ENCODE peak calls at places on chromosomes 3 and 15, in five cellular contexts. R is sigmoid colon, S is SJCRH30, M is upper lobe of right lung, X is neural progenitor cell. G is an unnamed sample.
A peak's percentile ranks its signal among the peaks of the same experiment; 100 is the strongest.

GRCh38 chr3:38588276-38588971 is 61.1 kb downstream of the SCN5A start:
- DNase-seq in M (peak; percentile 52), S (no peak), X (no peak), R (no peak), G (no peak)

GRCh38 chr3:168878655-168879054 is 782.9 kb upstream of the GOLIM4 start:
- DNase-seq in M (no peak), S (no peak), R (no peak), X (no peak), G (no peak)

GRCh38 chr3:8743911-8744310 is 10.3 kb downstream of the CAV3 start:
- DNase-seq in M (no peak), S (no peak), X (no peak), R (no peak), G (no peak)

GRCh38 chr3:51687472-51688205 is 16.6 kb downstream of the TEX264 start:
- DNase-seq in M (no peak), X (no peak), S (peak; percentile 21), R (no peak), G (no peak)

GRCh38 chr3:97148891-97149290 is 334.5 kb downstream of the EPHA6 start:
- DNase-seq in X (no peak), R (no peak), S (no peak), M (no peak), G (no peak)

GRCh38 chr3:78978037-78978436 is 789.8 kb downstream of the ROBO1 start:
- DNase-seq in X (no peak), R (no peak), S (no peak), M (no peak), G (no peak)

GRCh38 chr15:95068847-95069518 is 837.6 kb downstream of the MCTP2 start:
- DNase-seq in M (no peak), X (no peak), R (no peak), S (no peak), G (no peak)

GRCh38 chr3:187063286-187064081 is 75.8 kb downstream of the RPL39L start:
- DNase-seq in R (no peak), M (no peak), X (no peak), S (no peak), G (peak; percentile 54)

GRCh38 chr3:150538324-150539208 is 7.7 kb downstream of the SERP1 start:
- DNase-seq in S (no peak), M (no peak), R (no peak), X (no peak), G (no peak)

GRCh38 chr3:3560566-3561336 is 238.5 kb upstream of the LRRN1 start:
- DNase-seq in R (no peak), S (no peak), X (no peak), M (no peak), G (no peak)

GRCh38 chr3:128278130-128278529 is 124.8 kb downstream of the EEFSEC start:
- DNase-seq in S (no peak), R (no peak), X (no peak), M (no peak), G (no peak)

GRCh38 chr3:128279594-128279880 is 126.3 kb downstream of the EEFSEC start:
- DNase-seq in M (no peak), S (no peak), X (no peak), R (no peak), G (no peak)

GRCh38 chr3:128280466-128281455 is 127.5 kb downstream of the EEFSEC start:
- DNase-seq in X (peak; percentile 68), S (no peak), R (no peak), M (no peak), G (no peak)

GRCh38 chr3:128277378-128278049 is 124.2 kb downstream of the EEFSEC start:
- DNase-seq in R (peak; percentile 30), X (no peak), S (no peak), M (peak; percentile 40), G (no peak)

DNA sequence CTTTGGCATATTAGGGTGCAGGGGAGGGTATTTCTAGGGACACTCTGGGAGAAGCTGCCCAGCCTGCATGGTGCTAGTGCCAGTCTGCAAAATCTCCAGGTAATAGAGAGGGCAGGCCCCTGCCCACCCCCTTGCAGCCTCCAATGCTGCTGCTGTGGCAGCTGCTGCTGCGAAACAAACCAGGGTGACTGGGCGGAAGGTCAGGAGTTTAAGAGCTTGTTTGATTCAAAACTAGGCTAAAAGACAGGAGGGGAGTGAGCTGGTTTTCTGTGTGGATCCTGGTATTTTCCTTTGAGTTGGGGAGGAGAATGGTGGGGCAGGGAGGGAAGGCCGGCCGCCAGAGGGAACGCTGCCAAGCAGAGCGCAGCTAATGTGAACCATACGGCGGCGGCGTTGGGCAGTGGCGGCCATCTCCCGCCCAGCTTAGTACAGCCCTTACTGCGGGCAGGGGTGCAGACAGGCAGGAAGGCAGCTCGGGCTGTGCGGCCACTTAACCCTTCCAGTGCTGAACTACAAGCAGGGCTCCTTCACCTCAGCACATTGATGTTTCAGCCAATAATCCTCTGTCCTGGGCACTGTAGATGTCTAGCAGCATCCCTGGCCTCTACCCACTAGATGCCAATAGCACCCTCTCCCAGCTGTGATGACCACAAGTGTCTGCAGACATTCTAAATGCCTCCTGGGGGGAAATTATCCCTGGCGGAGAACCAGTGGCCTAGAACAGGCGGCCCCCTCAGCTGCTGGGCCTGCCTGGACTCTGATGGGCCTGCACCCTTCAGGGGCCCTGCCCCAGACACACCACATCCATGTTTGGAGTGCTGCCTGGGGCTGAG is 125.7 kb downstream of the EEFSEC start:
- DNase-seq in X (peak; percentile 84), S (peak; percentile 90), R (peak; percentile 87), M (peak; percentile 68), G (no peak)
- H3K4me3 ChIP-seq in X (no peak overlapping the region), S (peak overlapping the region; percentile 24), R (no peak overlapping the region), M (no peak overlapping the region), G (no peak overlapping the region)

GRCh38 chr15:79702621-79703020 is 194.2 kb downstream of the MTHFS start:
- DNase-seq in R (no peak), M (no peak), S (no peak), X (no peak), G (no peak)
- H3K4me3 ChIP-seq in R (no peak overlapping the region), M (no peak overlapping the region), S (no peak overlapping the region), X (no peak overlapping the region), G (no peak overlapping the region)

DNA sequence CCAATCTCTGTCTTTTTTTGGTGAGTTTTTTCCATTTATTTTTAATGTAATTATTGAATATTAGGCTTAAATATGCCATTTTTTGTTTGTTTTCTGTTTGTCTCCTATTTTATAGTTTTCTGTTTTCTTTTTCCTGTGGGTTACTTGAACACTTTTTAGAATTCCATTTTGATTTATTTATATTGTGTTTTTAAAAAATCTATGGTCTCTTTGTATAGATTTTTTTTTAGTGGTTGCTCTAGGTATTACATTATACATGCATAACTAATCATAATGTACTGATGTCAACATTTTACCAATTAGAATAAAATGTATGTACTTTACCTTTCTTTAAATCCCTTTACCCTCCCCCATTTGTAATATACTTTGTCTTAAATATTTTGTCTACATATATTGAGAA is 56.2 kb downstream of the RASA2 start:
- DNase-seq in X (no peak), R (no peak), S (no peak), M (no peak), G (no peak)
- H3K4me3 ChIP-seq in X (no peak overlapping the region), R (no peak overlapping the region), S (no peak overlapping the region), M (no peak overlapping the region), G (no peak overlapping the region)

DNA sequence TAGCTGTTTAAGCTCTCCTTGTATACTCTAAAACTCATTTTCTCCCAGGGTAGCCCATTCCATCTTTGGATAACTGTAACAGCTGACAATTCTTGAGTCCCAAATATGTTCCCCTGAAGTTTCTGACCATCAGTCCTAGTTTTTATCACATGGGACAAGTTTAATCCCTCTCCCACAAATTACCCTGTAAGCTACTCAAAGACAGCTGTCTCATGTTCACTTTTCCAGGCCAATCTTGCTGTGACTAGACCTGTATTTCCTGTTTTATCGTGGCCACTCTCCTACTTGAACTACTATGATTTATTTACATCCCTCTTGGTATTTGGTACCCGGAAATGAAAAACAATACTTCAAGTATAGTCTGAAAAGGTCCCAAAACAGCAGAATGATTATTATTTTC is 95.0 kb upstream of the MEX3B start:
- DNase-seq in M (no peak), R (no peak), X (no peak), S (peak; percentile 40), G (no peak)
- H3K4me3 ChIP-seq in M (no peak overlapping the region), R (no peak overlapping the region), X (no peak overlapping the region), S (no peak overlapping the region), G (no peak overlapping the region)

G was measured in Jurkat, Clone E6-1.